ENCODE peak calls at places on chromosomes 11 and 22, in four cellular contexts. S, X, O and L are unnamed samples.

GRCh38 chr11:118264568-118265470 is 722 bp upstream of the MPZL2 start:
- DNase-seq in S (no peak), X (no peak), O (no peak), L (no peak)

GRCh38 chr11:43681543-43681942 is 1.0 kb downstream of the HSD17B12 start:
- DNase-seq in S (peak; percentile 19), X (no peak), O (no peak), L (peak; percentile 30)

GRCh38 chr11:85619497-85619896 is 7.6 kb downstream of the DLG2 start:
- DNase-seq in S (no peak), X (no peak), O (no peak), L (no peak)

GRCh38 chr22:37566329-37566837 is 6.1 kb downstream of the CDC42EP1 start:
- DNase-seq in S (no peak), X (no peak), O (no peak), L (no peak)

GRCh38 chr11:93775289-93775688 is 8.8 kb upstream of the MED17 start:
- DNase-seq in S (no peak), X (no peak), O (peak; percentile 39), L (no peak)

GRCh38 chr22:32991353-32992115 is 66.6 kb downstream of the SYN3 start:
- DNase-seq in S (no peak), X (no peak), O (no peak), L (no peak)

GRCh38 chr22:38203090-38203810 is 1.5 kb downstream of the MAFF start:
- DNase-seq in S (no peak), X (no peak), O (no peak), L (peak; percentile 53)

GRCh38 chr11:69294621-69295078 is 695 bp downstream of the MYEOV start:
- DNase-seq in S (no peak), X (no peak), O (no peak), L (no peak)

GRCh38 chr11:111370270-111370901 is 8.7 kb downstream of the POU2AF1 start:
- DNase-seq in S (no peak), X (no peak), O (no peak), L (no peak)

GRCh38 chr22:46775789-46776485 is 13.5 kb downstream of the TBC1D22A start:
- DNase-seq in S (no peak), X (no peak), O (no peak), L (no peak)

GRCh38 chr11:14308114-14308896 is 50.7 kb downstream of the RRAS2 start:
- DNase-seq in S (peak; percentile 59), X (no peak), O (peak; percentile 48), L (peak; percentile 58)

GRCh38 chr11:126139541-126140091 is 71.8 kb downstream of the RPUSD4 start:
- DNase-seq in S (no peak), X (no peak), O (no peak), L (peak; percentile 53)

GRCh38 chr11:75532200-75532972 is 6.6 kb upstream of the GDPD5 start:
- DNase-seq in S (peak; percentile 82), X (peak; percentile 40), O (peak; percentile 69), L (peak; percentile 41)

GRCh38 chr11:60950933-60951610 is 904 bp downstream of the SLC15A3 start:
- DNase-seq in S (no peak), X (no peak), O (no peak), L (no peak)

GRCh38 chr11:16082532-16083055 is 273.8 kb downstream of the SOX6 start:
- DNase-seq in S (no peak), X (no peak), O (no peak), L (peak; percentile 13)

GRCh38 chr11:19209617-19210016 is 7.8 kb upstream of the CSRP3 start:
- DNase-seq in S (no peak), X (no peak), O (no peak), L (no peak)

GRCh38 chr11:87966744-87967143 is 208.5 kb downstream of the RAB38 start:
- DNase-seq in S (no peak), X (no peak), O (no peak), L (no peak)

GRCh38 chr11:104484784-104485554 is 321.0 kb upstream of the PDGFD start:
- DNase-seq in S (no peak), X (no peak), O (no peak), L (peak; percentile 16)

GRCh38 chr22:47067331-47067890 is 305.0 kb downstream of the TBC1D22A start:
- DNase-seq in S (no peak), X (no peak), O (no peak), L (no peak)

GRCh38 chr22:37909756-37910155 is 3.7 kb downstream of the MICALL1 start:
- DNase-seq in S (no peak), X (no peak), O (no peak), L (no peak)

GRCh38 chr11:45163956-45164575 is 17.6 kb downstream of the PRDM11 start:
- DNase-seq in S (no peak), X (no peak), O (no peak), L (peak; percentile 15)

GRCh38 chr22:45602824-45603301 is 68.8 kb upstream of the ATXN10 start:
- DNase-seq in S (no peak), X (no peak), O (peak; percentile 88), L (no peak)

GRCh38 chr11:37984991-37985390 is 1387.0 kb upstream of the RAG2 start:
- DNase-seq in S (no peak), X (no peak), O (no peak), L (no peak)

GRCh38 chr22:17138451-17139042 is 17.4 kb upstream of the TMEM121B start:
- DNase-seq in S (no peak), X (no peak), O (no peak), L (no peak)

GRCh38 chr22:20922141-20922751 is 5.0 kb downstream of the CRKL start:
- DNase-seq in S (no peak), X (no peak), O (peak; percentile 36), L (no peak)

GRCh38 chr11:76642341-76642740 is 28.2 kb downstream of the LRRC32 start:
- DNase-seq in S (no peak), X (no peak), O (no peak), L (no peak)

DNA sequence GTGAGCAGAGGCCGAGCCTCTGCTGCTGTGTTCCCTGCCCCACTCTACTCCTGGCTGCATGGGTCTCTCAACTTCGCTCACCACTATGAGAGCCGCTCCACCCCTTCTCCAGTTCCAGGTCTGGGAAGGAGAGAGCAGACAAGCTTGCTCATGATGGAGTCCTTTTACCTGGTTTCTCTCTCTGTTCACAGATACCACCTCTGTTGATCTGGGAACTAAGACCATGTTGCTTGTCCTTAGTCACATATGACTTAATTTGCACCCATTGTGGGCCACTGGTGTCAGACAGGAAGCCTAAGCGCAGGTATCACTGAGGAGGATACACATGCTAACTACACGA is 26.8 kb downstream of the MCM5 start:
- DNase-seq in S (no peak), X (no peak), O (no peak), L (no peak)
- TF ChIP-seq BHLHE40 in S (no peak), X (no peak), O (no peak), L (no peak)

GRCh38 chr11:131457163-131457562 is 86.7 kb downstream of the NTM start:
- DNase-seq in S (no peak), X (no peak), O (no peak), L (no peak)
- TF ChIP-seq RAD21 in S (no peak), X (no peak), O (no peak), L (no peak)

GRCh38 chr11:2077061-2077802 is 62.0 kb downstream of the IGF2 start:
- DNase-seq in S (peak; percentile 51), X (no peak), O (no peak), L (peak; percentile 65)
- TF ChIP-seq ELK1 in S (no peak), X (no peak), O (no peak), L (no peak)

DNA sequence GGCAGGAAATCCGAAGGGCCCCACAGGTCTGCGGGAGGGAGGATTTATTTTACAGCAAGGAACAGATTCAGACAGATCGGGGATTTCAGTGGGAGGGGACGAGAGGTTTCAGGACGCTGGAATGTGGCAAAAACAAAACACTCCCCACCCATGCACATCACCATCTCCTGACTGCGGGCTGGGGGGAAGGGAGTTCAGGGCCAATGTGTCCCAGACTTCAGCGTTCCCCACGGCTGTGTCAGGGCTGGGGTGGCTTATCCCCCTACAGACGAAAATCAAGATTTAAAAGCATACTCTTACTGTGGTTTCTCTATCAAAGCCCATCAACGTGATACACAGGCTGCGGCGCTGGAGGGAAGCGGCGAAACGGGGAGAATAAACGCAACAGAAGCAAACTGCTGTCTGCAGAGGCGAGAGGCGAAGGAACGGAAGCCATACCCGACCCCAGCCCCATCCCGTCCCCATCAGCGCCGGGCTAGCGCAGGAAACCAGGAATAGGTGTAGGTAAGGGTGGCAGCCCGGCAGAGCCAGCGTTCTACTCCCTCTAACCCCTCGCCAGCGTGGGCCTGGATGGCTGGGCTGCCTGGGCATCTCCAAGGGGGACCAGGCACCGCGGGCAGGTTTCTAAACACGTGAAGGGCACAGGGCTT is 2.7 kb downstream of the TENM4 start:
- DNase-seq in S (no peak), X (no peak), O (no peak), L (peak; percentile 63)
- TF ChIP-seq BHLHE40 in S (no peak), X (no peak), O (no peak), L (peak; percentile 15)

GRCh38 chr11:70524096-70524922 is 126.0 kb downstream of the CTTN start:
- DNase-seq in S (no peak), X (no peak), O (no peak), L (peak; percentile 18)
- TF ChIP-seq RAD21 in S (no peak), X (no peak), O (no peak), L (no peak)

GRCh38 chr22:19036229-19036522 is 86.0 kb downstream of the DGCR2 start:
- DNase-seq in S (no peak), X (no peak), O (no peak), L (no peak)

GRCh38 chr22:19037282-19038163 is 84.7 kb downstream of the DGCR2 start:
- DNase-seq in S (no peak), X (no peak), O (no peak), L (no peak)

GRCh38 chr22:19035474-19036228 is 86.6 kb downstream of the DGCR2 start:
- DNase-seq in S (no peak), X (no peak), O (peak; percentile 76), L (no peak)

GRCh38 chr22:19038164-19038546 is 84.1 kb downstream of the DGCR2 start:
- DNase-seq in S (no peak), X (no peak), O (no peak), L (no peak)

GRCh38 chr22:19036523-19037273 is 85.5 kb downstream of the DGCR2 start:
- DNase-seq in S (no peak), X (no peak), O (no peak), L (peak; percentile 11)
- TF ChIP-seq ELK1 in S (no peak), X (no peak), O (no peak), L (no peak)

DNA sequence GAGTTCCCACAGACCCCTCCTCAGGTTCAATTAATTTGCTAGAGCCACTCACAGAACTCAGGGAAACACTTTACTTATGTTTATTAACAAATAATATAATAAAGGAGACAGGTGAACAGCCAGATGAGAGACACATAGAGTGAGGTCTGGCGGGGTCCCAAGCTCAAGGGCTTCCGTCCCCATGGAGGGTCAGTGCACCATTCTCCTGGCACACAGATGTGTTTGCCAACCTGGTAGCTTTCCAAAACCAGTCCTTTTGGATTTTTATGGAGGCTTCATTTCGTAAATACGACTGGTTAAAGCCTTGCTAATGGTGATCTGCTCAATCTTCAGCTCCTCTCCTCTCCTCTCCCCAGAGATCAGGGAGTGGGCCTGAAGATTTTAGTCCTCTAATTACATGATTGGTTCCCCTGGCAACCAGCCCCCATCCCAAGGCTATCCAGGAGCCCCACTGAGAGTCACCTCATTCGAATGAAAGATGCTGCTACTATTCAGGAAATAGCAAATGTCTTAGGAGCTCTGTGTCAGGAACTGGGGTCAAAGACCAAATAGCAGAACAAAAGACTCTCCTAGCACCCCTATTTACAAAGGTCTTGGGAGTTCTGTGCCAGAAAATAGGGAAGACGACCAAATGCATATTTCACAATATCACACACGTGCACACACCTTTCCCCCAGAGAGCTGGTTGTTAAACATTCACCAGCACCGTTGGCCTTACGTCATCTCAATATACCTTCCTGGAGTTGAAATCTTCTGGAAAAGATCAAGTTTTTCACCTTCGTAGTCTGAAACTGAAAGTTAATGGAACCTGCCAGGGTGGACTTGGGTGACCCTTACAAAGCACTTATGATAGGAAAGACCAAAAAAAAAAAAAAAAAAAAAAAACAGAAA is 23.8 kb upstream of the CAPRIN1 start:
- DNase-seq in S (no peak), X (no peak), O (no peak), L (no peak)
- TF ChIP-seq BHLHE40 in S (peak; percentile 41), X (no peak), O (no peak), L (no peak)

GRCh38 chr22:39251762-39252460 is 7.1 kb upstream of the PDGFB start:
- DNase-seq in S (no peak), X (no peak), O (no peak), L (no peak)
- TF ChIP-seq RAD21 in S (no peak), X (no peak), O (no peak), L (no peak)